ENCODE peak calls at places on chromosomes 2 and 18, in four cellular contexts. S, T, D and V are unnamed samples.

GRCh38 chr2:58425368-58425767 is 184.2 kb upstream of the FANCL start:
- DNase-seq in S (no peak), T (no peak), D (no peak), V (no peak)

GRCh38 chr2:32732912-32733472 is 105.1 kb downstream of the TTC27 start:
- DNase-seq in T (no peak), S (no peak), D (no peak), V (no peak)

GRCh38 chr2:42327125-42327524 is 33.9 kb downstream of the COX7A2L start:
- DNase-seq in D (no peak), T (no peak), S (no peak), V (no peak)

GRCh38 chr2:174484573-174484972 is 2.3 kb downstream of the GPR155 start:
- DNase-seq in T (no peak), S (no peak), D (no peak), V (no peak)

GRCh38 chr2:220857371-220857770 is 714.7 kb downstream of the EPHA4 start:
- DNase-seq in S (peak; percentile 31), D (no peak), T (no peak), V (no peak)

GRCh38 chr18:9092665-9093064 is 9.8 kb upstream of the NDUFV2 start:
- DNase-seq in D (no peak), S (no peak), T (no peak), V (peak; percentile 32)

GRCh38 chr2:85733121-85733960 is 20.4 kb upstream of the ATOH8 start:
- DNase-seq in T (no peak), D (no peak), S (no peak), V (no peak)

GRCh38 chr2:44130441-44130840 is 38.2 kb upstream of the PPM1B start:
- DNase-seq in D (no peak), T (no peak), S (no peak), V (no peak)

GRCh38 chr2:9778471-9779402 is 64.5 kb upstream of the TAF1B start:
- DNase-seq in T (no peak), D (no peak), S (no peak), V (no peak)

GRCh38 chr2:162261032-162261945 is 18.0 kb upstream of the FAP start:
- DNase-seq in D (no peak), S (peak; percentile 59), T (peak; percentile 43), V (peak; percentile 25)

GRCh38 chr2:203804766-203805484 is 62.6 kb upstream of the CTLA4 start:
- DNase-seq in S (no peak), T (no peak), D (no peak), V (no peak)

GRCh38 chr2:43186679-43187374 is 39.6 kb downstream of the ZFP36L2 start:
- DNase-seq in T (no peak), D (no peak), S (no peak), V (peak; percentile 82)

GRCh38 chr2:21289994-21290393 is 166.2 kb downstream of the TDRD15 start:
- DNase-seq in D (no peak), T (no peak), S (no peak), V (no peak)

GRCh38 chr2:27954771-27955384 is 64.3 kb downstream of the BABAM2 start:
- DNase-seq in T (no peak), D (peak; percentile 1), S (peak; percentile 86), V (peak; percentile 38)

GRCh38 chr2:154425999-154426398 is 272.5 kb upstream of the KCNJ3 start:
- DNase-seq in D (no peak), T (no peak), S (no peak), V (no peak)

GRCh38 chr2:163756588-163756987 is 20.8 kb upstream of the FIGN start:
- DNase-seq in D (no peak), T (no peak), S (no peak), V (no peak)

GRCh38 chr2:70069049-70069448 is 18.2 kb upstream of the PCBP1 start:
- DNase-seq in S (no peak), T (no peak), D (no peak), V (peak; percentile 77)

GRCh38 chr18:25825066-25825465 is 265.3 kb downstream of the SS18 start:
- DNase-seq in T (no peak), S (no peak), D (no peak), V (no peak)

GRCh38 chr2:239720411-239721365 is 304.5 kb downstream of the NDUFA10 start:
- DNase-seq in T (no peak), D (no peak), S (peak; percentile 9), V (no peak)

GRCh38 chr2:38875227-38875575 is 533 bp downstream of the DHX57 start:
- DNase-seq in T (no peak), D (no peak), S (no peak), V (no peak)

GRCh38 chr2:127217470-127218325 is 2.4 kb downstream of the CYP27C1 start:
- DNase-seq in T (no peak), S (no peak), D (no peak), V (no peak)

GRCh38 chr2:179543361-179543901 is 278.8 kb upstream of the SESTD1 start:
- DNase-seq in D (no peak), T (no peak), S (no peak), V (no peak)

GRCh38 chr2:241808701-241809382 is at the start of gene NEU4:
- DNase-seq in S (no peak), D (no peak), T (peak; percentile 11), V (peak; percentile 90)

GRCh38 chr2:224041554-224041953 is 2.5 kb upstream of the SERPINE2 start:
- DNase-seq in T (no peak), D (no peak), S (no peak), V (no peak)

GRCh38 chr2:25453199-25453903 is 111.6 kb upstream of the DNMT3A start:
- DNase-seq in T (no peak), D (no peak), S (peak; percentile 51), V (no peak)

GRCh38 chr18:830315-830901 is 18.4 kb upstream of the YES1 start:
- DNase-seq in S (peak; percentile 31), T (no peak), D (peak; percentile 23), V (no peak)

GRCh38 chr2:634041-634440 is 43.2 kb downstream of the TMEM18 start:
- DNase-seq in S (no peak), D (no peak), T (no peak), V (no peak)

GRCh38 chr18:34659579-34660517 is 50.2 kb upstream of the DTNA start:
- DNase-seq in S (peak; percentile 96), T (peak; percentile 73), D (no peak), V (peak; percentile 74)

GRCh38 chr2:57906152-57906732 is 140.4 kb upstream of the VRK2 start:
- DNase-seq in D (peak; percentile 30), T (no peak), S (peak; percentile 17), V (no peak)

GRCh38 chr2:66694087-66694858 is 259.3 kb downstream of the MEIS1 start:
- DNase-seq in D (no peak), T (no peak), S (no peak), V (no peak)
- H3K27ac ChIP-seq in D (no peak overlapping the region), T (no peak overlapping the region), S (peak overlapping the region; percentile 35), V (peak overlapping the region; percentile 28)

GRCh38 chr2:229586012-229586411 is 128.3 kb downstream of the DNER start:
- DNase-seq in S (no peak), D (no peak), T (no peak), V (no peak)
- H3K27ac ChIP-seq in S (no peak overlapping the region), D (no peak overlapping the region), T (no peak overlapping the region), V (no peak overlapping the region)

GRCh38 chr2:108625186-108625827 is 91.0 kb downstream of the LIMS1 start:
- DNase-seq in T (no peak), S (no peak), D (no peak), V (no peak)
- H3K27ac ChIP-seq in T (no peak overlapping the region), S (no peak overlapping the region), D (peak overlapping the region; percentile 55), V (no peak overlapping the region)

GRCh38 chr2:231554327-231554726 is 24.1 kb upstream of the NMUR1 start:
- DNase-seq in S (no peak), D (no peak), T (no peak), V (no peak)
- H3K27ac ChIP-seq in S (peak overlapping the region; percentile 22), D (no peak overlapping the region), T (peak overlapping the region; percentile 83), V (peak overlapping the region; percentile 67)

DNA sequence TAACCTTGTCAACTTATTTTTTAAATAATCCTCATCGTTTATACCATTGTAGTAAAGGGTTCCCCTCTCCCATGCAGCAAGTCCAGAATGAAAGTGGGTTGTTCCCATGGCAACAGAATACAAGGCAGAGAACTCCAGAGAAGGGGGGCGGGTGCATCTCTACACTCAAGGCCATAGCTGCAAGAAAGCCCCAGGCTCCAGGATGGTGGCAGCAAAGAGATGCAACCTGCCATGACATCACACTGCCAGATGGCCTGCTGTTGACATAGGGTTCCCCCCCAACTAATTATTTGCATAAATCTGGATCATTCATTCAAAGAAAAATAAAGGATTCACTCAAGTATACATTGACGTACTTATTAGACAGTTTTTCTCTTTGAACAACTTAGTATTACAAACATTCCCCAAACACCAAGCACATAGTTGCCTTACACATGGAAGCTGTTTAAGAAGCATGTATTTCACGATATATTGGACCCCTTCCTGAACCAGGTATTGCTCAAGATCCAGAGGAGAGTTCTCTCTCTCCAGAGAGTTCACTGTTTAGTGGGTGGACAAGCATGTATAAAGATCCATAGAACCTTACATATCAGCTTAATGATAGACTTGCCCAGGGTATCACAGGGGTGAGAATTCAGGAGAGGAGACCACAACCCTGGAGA is 87.4 kb upstream of the KLF7 start:
- DNase-seq in T (no peak), S (no peak), D (no peak), V (no peak)
- H3K27ac ChIP-seq in T (no peak overlapping the region), S (no peak overlapping the region), D (no peak overlapping the region), V (no peak overlapping the region)

DNA sequence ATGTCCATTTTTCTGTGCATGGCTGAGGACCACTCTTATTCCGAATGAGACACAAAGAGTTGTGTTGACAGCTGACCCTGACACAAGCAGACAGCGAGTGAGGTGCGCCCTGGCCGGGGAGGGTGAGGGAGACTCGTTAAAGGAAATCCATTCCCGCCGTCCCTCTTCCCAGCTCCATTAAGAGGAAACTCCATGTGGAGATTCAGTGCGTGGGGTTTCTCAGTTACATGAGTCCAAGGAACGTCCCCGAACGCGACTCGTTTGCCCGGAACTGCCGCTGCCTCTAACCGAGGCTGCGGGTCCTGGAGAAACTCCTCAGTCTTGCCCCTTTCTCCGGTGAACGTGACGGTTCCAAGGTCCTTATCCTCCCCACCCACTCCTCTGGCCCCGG is 1.0 kb downstream of the GREB1L start:
- DNase-seq in S (no peak), T (no peak), D (no peak), V (no peak)
- H3K27ac ChIP-seq in S (no peak overlapping the region), T (peak overlapping the region; percentile 81), D (no peak overlapping the region), V (no peak overlapping the region)

GRCh38 chr2:195561205-195562032 is 95.6 kb upstream of the SLC39A10 start:
- DNase-seq in D (peak; percentile 77), S (no peak), T (no peak), V (no peak)

GRCh38 chr2:195563857-195564512 is 93.0 kb upstream of the SLC39A10 start:
- DNase-seq in D (no peak), S (no peak), T (no peak), V (no peak)

GRCh38 chr2:195559431-195559914 is 97.6 kb upstream of the SLC39A10 start:
- DNase-seq in T (no peak), D (peak; percentile 97), S (no peak), V (peak; percentile 46)

GRCh38 chr2:195562624-195563566 is 94.1 kb upstream of the SLC39A10 start:
- DNase-seq in S (no peak), D (peak; percentile 48), T (no peak), V (no peak)

GRCh38 chr2:195560209-195560907 is 96.7 kb upstream of the SLC39A10 start:
- DNase-seq in S (no peak), T (no peak), D (no peak), V (peak; percentile 59)
- H3K27ac ChIP-seq in S (no peak overlapping the region), T (no peak overlapping the region), D (peak overlapping the region; percentile 95), V (peak overlapping the region; percentile 75)